ENCODE peak calls at places on chromosomes 12 and 14, in six cellular contexts. One of them, this sample, is unnamed.

GRCh38 chr12:51023625-51024395 is 2.4 kb downstream of the SLC11A2 start:
- DNase-seq in osteoblast: no peak
- DNase-seq in mammary epithelial cell: peak; percentile 52
- DNase-seq in HepG2: peak; percentile 34
- DNase-seq in SK-N-SH: no peak
- DNase-seq in mesendoderm: no peak
- DNase-seq in this sample: no peak

GRCh38 chr12:74780458-74781241 is 243.0 kb downstream of the ATXN7L3B start:
- DNase-seq in osteoblast: peak; percentile 14
- DNase-seq in mammary epithelial cell: peak; percentile 14
- DNase-seq in HepG2: no peak
- DNase-seq in SK-N-SH: no peak
- DNase-seq in mesendoderm: no peak
- DNase-seq in this sample: no peak

GRCh38 chr14:65824285-65824977 is 411.9 kb downstream of the FUT8 start:
- DNase-seq in osteoblast: peak; percentile 88
- DNase-seq in mammary epithelial cell: peak; percentile 42
- DNase-seq in HepG2: peak; percentile 57
- DNase-seq in SK-N-SH: peak; percentile 70
- DNase-seq in mesendoderm: peak; percentile 75
- DNase-seq in this sample: peak; percentile 93

GRCh38 chr14:23910081-23910875 is 43.3 kb upstream of the DHRS4 start:
- DNase-seq in osteoblast: peak; percentile 87
- DNase-seq in mammary epithelial cell: peak; percentile 53
- DNase-seq in HepG2: peak; percentile 81
- DNase-seq in SK-N-SH: peak; percentile 73
- DNase-seq in mesendoderm: peak; percentile 90
- DNase-seq in this sample: peak; percentile 87

GRCh38 chr14:88327497-88327896 is 4.4 kb upstream of the KCNK10 start:
- DNase-seq in osteoblast: no peak
- DNase-seq in mammary epithelial cell: no peak
- DNase-seq in HepG2: no peak
- DNase-seq in SK-N-SH: no peak
- DNase-seq in mesendoderm: no peak
- DNase-seq in this sample: no peak

GRCh38 chr12:120086801-120087621 is 29.5 kb downstream of the RAB35 start:
- DNase-seq in osteoblast: peak; percentile 100
- DNase-seq in mammary epithelial cell: peak; percentile 99
- DNase-seq in HepG2: peak; percentile 96
- DNase-seq in SK-N-SH: peak; percentile 99
- DNase-seq in mesendoderm: peak; percentile 100
- DNase-seq in this sample: peak; percentile 100

GRCh38 chr14:96516351-96516750 is 14.2 kb downstream of the PAPOLA start:
- DNase-seq in osteoblast: no peak
- DNase-seq in mammary epithelial cell: no peak
- DNase-seq in HepG2: no peak
- DNase-seq in SK-N-SH: no peak
- DNase-seq in mesendoderm: no peak
- DNase-seq in this sample: no peak

GRCh38 chr14:52052289-52052943 is 16.4 kb downstream of the NID2 start:
- DNase-seq in osteoblast: peak; percentile 65
- DNase-seq in mammary epithelial cell: no peak
- DNase-seq in HepG2: no peak
- DNase-seq in SK-N-SH: no peak
- DNase-seq in mesendoderm: no peak
- DNase-seq in this sample: no peak

GRCh38 chr12:54977155-54977554 is 7.4 kb downstream of the TESPA1 start:
- DNase-seq in osteoblast: no peak
- DNase-seq in mammary epithelial cell: peak; percentile 82
- DNase-seq in HepG2: no peak
- DNase-seq in SK-N-SH: no peak
- DNase-seq in mesendoderm: peak; percentile 77
- DNase-seq in this sample: no peak

GRCh38 chr12:82835217-82835616 is 148.5 kb downstream of the TMTC2 start:
- DNase-seq in osteoblast: no peak
- DNase-seq in mammary epithelial cell: peak; percentile 19
- DNase-seq in HepG2: no peak
- DNase-seq in SK-N-SH: no peak
- DNase-seq in mesendoderm: peak; percentile 54
- DNase-seq in this sample: no peak

GRCh38 chr12:122724641-122725243 is 5.9 kb downstream of the HCAR1 start:
- DNase-seq in osteoblast: no peak
- DNase-seq in mammary epithelial cell: no peak
- DNase-seq in HepG2: no peak
- DNase-seq in SK-N-SH: no peak
- DNase-seq in mesendoderm: no peak
- DNase-seq in this sample: peak; percentile 88

GRCh38 chr14:95434161-95434560 is 82.3 kb downstream of the SYNE3 start:
- DNase-seq in osteoblast: no peak
- DNase-seq in mammary epithelial cell: no peak
- DNase-seq in HepG2: no peak
- DNase-seq in SK-N-SH: no peak
- DNase-seq in mesendoderm: no peak
- DNase-seq in this sample: no peak

GRCh38 chr14:88901199-88901588 is 76.7 kb downstream of the TTC8 start:
- DNase-seq in osteoblast: no peak
- DNase-seq in mammary epithelial cell: no peak
- DNase-seq in HepG2: no peak
- DNase-seq in SK-N-SH: peak; percentile 22
- DNase-seq in mesendoderm: no peak
- DNase-seq in this sample: no peak

GRCh38 chr14:100891501-100892445 is 11.7 kb downstream of the RTL1 start:
- DNase-seq in osteoblast: peak; percentile 77
- DNase-seq in mammary epithelial cell: no peak
- DNase-seq in HepG2: no peak
- DNase-seq in SK-N-SH: no peak
- DNase-seq in mesendoderm: no peak
- DNase-seq in this sample: no peak

GRCh38 chr14:100400115-100400514 is 77.0 kb downstream of the SLC25A47 start:
- DNase-seq in osteoblast: no peak
- DNase-seq in mammary epithelial cell: no peak
- DNase-seq in HepG2: no peak
- DNase-seq in SK-N-SH: peak; percentile 53
- DNase-seq in mesendoderm: no peak
- DNase-seq in this sample: no peak

GRCh38 chr12:8913702-8914032 is 642 bp upstream of the PHC1 start:
- DNase-seq in osteoblast: no peak
- DNase-seq in mammary epithelial cell: no peak
- DNase-seq in HepG2: no peak
- DNase-seq in SK-N-SH: no peak
- DNase-seq in mesendoderm: no peak
- DNase-seq in this sample: no peak

GRCh38 chr12:70638639-70639349 is 1.6 kb upstream of the PTPRB start:
- DNase-seq in osteoblast: no peak
- DNase-seq in mammary epithelial cell: peak; percentile 45
- DNase-seq in HepG2: no peak
- DNase-seq in SK-N-SH: no peak
- DNase-seq in mesendoderm: no peak
- DNase-seq in this sample: no peak

GRCh38 chr12:97380440-97380839 is 82.2 kb upstream of the RMST start:
- DNase-seq in osteoblast: no peak
- DNase-seq in mammary epithelial cell: no peak
- DNase-seq in HepG2: peak; percentile 63
- DNase-seq in SK-N-SH: no peak
- DNase-seq in mesendoderm: no peak
- DNase-seq in this sample: no peak

GRCh38 chr14:95045255-95045701 is 112.1 kb downstream of the DICER1 start:
- DNase-seq in osteoblast: no peak
- DNase-seq in mammary epithelial cell: no peak
- DNase-seq in HepG2: no peak
- DNase-seq in SK-N-SH: no peak
- DNase-seq in mesendoderm: no peak
- DNase-seq in this sample: no peak

GRCh38 chr12:55729592-55730446 is 1.0 kb upstream of the CD63 start:
- DNase-seq in osteoblast: peak; percentile 98
- DNase-seq in mammary epithelial cell: peak; percentile 93
- DNase-seq in HepG2: peak; percentile 73
- DNase-seq in SK-N-SH: peak; percentile 84
- DNase-seq in mesendoderm: peak; percentile 95
- DNase-seq in this sample: peak; percentile 87

GRCh38 chr14:71586131-71586893 is 345.9 kb upstream of the RGS6 start:
- DNase-seq in osteoblast: no peak
- DNase-seq in mammary epithelial cell: peak; percentile 16
- DNase-seq in HepG2: no peak
- DNase-seq in SK-N-SH: peak; percentile 20
- DNase-seq in mesendoderm: peak; percentile 25
- DNase-seq in this sample: no peak

GRCh38 chr14:20886091-20886490 is 5.1 kb upstream of the RNASE3 start:
- DNase-seq in osteoblast: peak; percentile 18
- DNase-seq in mammary epithelial cell: no peak
- DNase-seq in HepG2: no peak
- DNase-seq in SK-N-SH: no peak
- DNase-seq in mesendoderm: no peak
- DNase-seq in this sample: no peak

GRCh38 chr12:26499979-26500640 is 304.7 kb downstream of the SSPN start:
- DNase-seq in osteoblast: peak; percentile 8
- DNase-seq in mammary epithelial cell: peak; percentile 12
- DNase-seq in HepG2: no peak
- DNase-seq in SK-N-SH: no peak
- DNase-seq in mesendoderm: no peak
- DNase-seq in this sample: no peak

GRCh38 chr14:105095236-105095805 is 30.1 kb upstream of the GPR132 start:
- DNase-seq in osteoblast: peak; percentile 84
- DNase-seq in mammary epithelial cell: no peak
- DNase-seq in HepG2: no peak
- DNase-seq in SK-N-SH: no peak
- DNase-seq in mesendoderm: no peak
- DNase-seq in this sample: no peak
- H3K4me2 ChIP-seq in osteoblast: no peak overlapping the region
- H3K4me2 ChIP-seq in mammary epithelial cell: no peak overlapping the region
- H3K4me2 ChIP-seq in HepG2: no peak overlapping the region
- H3K4me2 ChIP-seq in SK-N-SH: no peak overlapping the region
- H3K4me2 ChIP-seq in mesendoderm: no peak overlapping the region
- H3K4me2 ChIP-seq in this sample: no peak overlapping the region

GRCh38 chr14:90596733-90597132 is 199.9 kb downstream of the CALM1 start:
- DNase-seq in osteoblast: no peak
- DNase-seq in mammary epithelial cell: no peak
- DNase-seq in HepG2: no peak
- DNase-seq in SK-N-SH: no peak
- DNase-seq in mesendoderm: no peak
- DNase-seq in this sample: no peak

GRCh38 chr14:90592655-90593054 is 195.8 kb downstream of the CALM1 start:
- DNase-seq in osteoblast: peak; percentile 51
- DNase-seq in mammary epithelial cell: no peak
- DNase-seq in HepG2: no peak
- DNase-seq in SK-N-SH: no peak
- DNase-seq in mesendoderm: no peak
- DNase-seq in this sample: no peak

GRCh38 chr14:90587918-90588317 is 191.1 kb downstream of the CALM1 start:
- DNase-seq in osteoblast: no peak
- DNase-seq in mammary epithelial cell: no peak
- DNase-seq in HepG2: no peak
- DNase-seq in SK-N-SH: no peak
- DNase-seq in mesendoderm: no peak
- DNase-seq in this sample: no peak

GRCh38 chr14:90597961-90598360 is 201.1 kb downstream of the CALM1 start:
- DNase-seq in osteoblast: no peak
- DNase-seq in mammary epithelial cell: no peak
- DNase-seq in HepG2: no peak
- DNase-seq in SK-N-SH: no peak
- DNase-seq in mesendoderm: no peak
- DNase-seq in this sample: no peak

DNA sequence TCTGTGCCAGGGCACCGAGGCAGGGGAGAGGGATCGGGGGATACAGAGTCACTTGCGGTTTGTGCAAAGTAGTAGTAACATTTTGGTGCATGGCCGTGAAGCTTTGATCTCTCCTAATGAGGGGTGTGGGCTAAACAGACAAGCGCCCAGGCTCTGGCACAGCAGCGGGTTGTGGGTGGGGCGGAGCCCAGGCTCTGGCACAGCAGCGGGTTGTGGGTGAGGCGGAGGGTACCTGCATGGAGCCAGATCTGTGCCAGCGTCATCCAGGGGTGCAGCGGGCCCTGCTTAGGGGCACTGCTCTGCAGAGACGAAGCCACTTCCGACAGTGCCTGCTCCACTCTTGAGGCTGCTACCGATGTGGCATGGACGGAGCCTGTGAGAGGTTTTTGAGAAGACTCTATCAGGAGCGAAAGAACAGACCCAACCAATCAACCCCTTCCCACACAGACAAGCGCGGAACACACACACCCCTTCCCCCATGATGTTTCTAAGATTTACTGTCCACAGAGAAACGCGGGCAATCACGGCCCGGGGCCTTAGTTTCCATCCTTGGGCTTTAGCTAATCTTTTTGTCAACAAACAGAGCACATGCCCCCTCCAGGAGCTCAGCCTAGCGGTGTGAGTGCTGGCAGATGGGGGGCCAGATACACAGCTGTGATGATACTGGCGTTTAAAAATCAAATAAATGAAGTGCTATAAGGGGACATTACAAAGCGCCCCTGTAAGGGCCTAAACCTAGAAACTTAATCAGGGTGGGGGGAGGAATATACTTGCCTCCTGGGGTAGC is 196.6 kb downstream of the CALM1 start:
- DNase-seq in osteoblast: peak; percentile 67
- DNase-seq in mammary epithelial cell: no peak
- DNase-seq in HepG2: no peak
- DNase-seq in SK-N-SH: peak; percentile 64
- DNase-seq in mesendoderm: no peak
- DNase-seq in this sample: no peak
- H3K4me2 ChIP-seq in osteoblast: no peak overlapping the region
- H3K4me2 ChIP-seq in mammary epithelial cell: no peak overlapping the region
- H3K4me2 ChIP-seq in HepG2: no peak overlapping the region
- H3K4me2 ChIP-seq in SK-N-SH: no peak overlapping the region
- H3K4me2 ChIP-seq in mesendoderm: no peak overlapping the region
- H3K4me2 ChIP-seq in this sample: no peak overlapping the region

GRCh38 chr12:57893460-57894353 is 47.2 kb upstream of the CTDSP2 start:
- DNase-seq in osteoblast: peak; percentile 86
- DNase-seq in mammary epithelial cell: no peak
- DNase-seq in HepG2: peak; percentile 62
- DNase-seq in SK-N-SH: peak; percentile 72
- DNase-seq in mesendoderm: peak; percentile 59
- DNase-seq in this sample: no peak
- H3K4me2 ChIP-seq in osteoblast: peak overlapping the region; percentile 66
- H3K4me2 ChIP-seq in mammary epithelial cell: peak overlapping the region; percentile 7
- H3K4me2 ChIP-seq in HepG2: peak overlapping the region; percentile 81
- H3K4me2 ChIP-seq in SK-N-SH: peak overlapping the region; percentile 88
- H3K4me2 ChIP-seq in mesendoderm: no peak overlapping the region
- H3K4me2 ChIP-seq in this sample: no peak overlapping the region

GRCh38 chr12:47818007-47818376 is 1.7 kb downstream of the HDAC7 start:
- DNase-seq in osteoblast: no peak
- DNase-seq in mammary epithelial cell: no peak
- DNase-seq in HepG2: no peak
- DNase-seq in SK-N-SH: no peak
- DNase-seq in mesendoderm: no peak
- DNase-seq in this sample: no peak

GRCh38 chr12:47817272-47818006 is 2.3 kb downstream of the HDAC7 start:
- DNase-seq in osteoblast: peak; percentile 87
- DNase-seq in mammary epithelial cell: no peak
- DNase-seq in HepG2: peak; percentile 50
- DNase-seq in SK-N-SH: no peak
- DNase-seq in mesendoderm: no peak
- DNase-seq in this sample: peak; percentile 56

GRCh38 chr12:47818382-47818700 is 1.4 kb downstream of the HDAC7 start:
- DNase-seq in osteoblast: peak; percentile 95
- DNase-seq in mammary epithelial cell: no peak
- DNase-seq in HepG2: no peak
- DNase-seq in SK-N-SH: no peak
- DNase-seq in mesendoderm: peak; percentile 57
- DNase-seq in this sample: no peak

GRCh38 chr12:47814539-47815170 is 5.0 kb downstream of the HDAC7 start:
- DNase-seq in osteoblast: peak; percentile 3
- DNase-seq in mammary epithelial cell: no peak
- DNase-seq in HepG2: no peak
- DNase-seq in SK-N-SH: no peak
- DNase-seq in mesendoderm: no peak
- DNase-seq in this sample: peak; percentile 50

GRCh38 chr12:47816646-47817271 is 2.9 kb downstream of the HDAC7 start:
- DNase-seq in osteoblast: peak; percentile 76
- DNase-seq in mammary epithelial cell: no peak
- DNase-seq in HepG2: no peak
- DNase-seq in SK-N-SH: peak; percentile 76
- DNase-seq in mesendoderm: peak; percentile 56
- DNase-seq in this sample: no peak
- H3K4me2 ChIP-seq in osteoblast: peak overlapping the region; percentile 81
- H3K4me2 ChIP-seq in mammary epithelial cell: peak overlapping the region; percentile 95
- H3K4me2 ChIP-seq in HepG2: peak overlapping the region; percentile 82
- H3K4me2 ChIP-seq in SK-N-SH: peak overlapping the region; percentile 97
- H3K4me2 ChIP-seq in mesendoderm: peak overlapping the region; percentile 4
- H3K4me2 ChIP-seq in this sample: peak overlapping the region; percentile 93